ENCODE peak calls at places on chromosomes 2 and 18, in four cellular contexts. E is heart right ventricle, J is mucosa of descending colon, W is PC-9. F is an unnamed sample.

GRCh38 chr18:26723986-26724385 is 141.5 kb downstream of the AQP4 start:
- DNase-seq in E (no peak), J (no peak), W (no peak), F (no peak)

GRCh38 chr2:232842689-232843088 is 27.4 kb upstream of the SNORC start:
- DNase-seq in E (no peak), J (no peak), W (no peak), F (no peak)

GRCh38 chr18:75884728-75885127 is 457.2 kb upstream of the SMIM21 start:
- DNase-seq in E (no peak), J (no peak), W (no peak), F (no peak)

GRCh38 chr2:224816816-224817215 is 100.7 kb upstream of the CCDC195 start:
- DNase-seq in E (no peak), J (no peak), W (peak; percentile 79), F (no peak)

GRCh38 chr2:196989496-196989895 is 63.0 kb upstream of the PGAP1 start:
- DNase-seq in E (no peak), J (no peak), W (no peak), F (no peak)

GRCh38 chr2:31319391-31320175 is 85.6 kb downstream of the EHD3 start:
- DNase-seq in E (no peak), J (no peak), W (no peak), F (peak; percentile 45)

GRCh38 chr2:209549589-209549988 is 125.7 kb downstream of the MAP2 start:
- DNase-seq in E (no peak), J (no peak), W (no peak), F (no peak)

GRCh38 chr2:66521459-66521858 is 86.5 kb downstream of the MEIS1 start:
- DNase-seq in E (no peak), J (no peak), W (no peak), F (no peak)

GRCh38 chr2:211867845-211868361 is 670.7 kb downstream of the ERBB4 start:
- DNase-seq in E (no peak), J (no peak), W (peak; percentile 35), F (no peak)

GRCh38 chr2:2570360-2570759 is 239.3 kb upstream of the MYT1L start:
- DNase-seq in E (no peak), J (no peak), W (no peak), F (no peak)

GRCh38 chr2:45274190-45274926 is 265.1 kb upstream of the SIX2 start:
- DNase-seq in E (no peak), J (no peak), W (peak; percentile 59), F (no peak)

GRCh38 chr2:64463784-64464183 is 9.8 kb downstream of the LGALSL start:
- DNase-seq in E (no peak), J (no peak), W (no peak), F (no peak)

GRCh38 chr2:110772383-110772755 is 40.0 kb downstream of the ACOXL start:
- DNase-seq in E (no peak), J (no peak), W (no peak), F (no peak)

GRCh38 chr18:27921904-27922541 is 254.9 kb downstream of the CDH2 start:
- DNase-seq in E (no peak), J (peak; percentile 11), W (peak; percentile 77), F (no peak)

GRCh38 chr2:8225257-8225656 is 456.6 kb upstream of the ID2 start:
- DNase-seq in E (peak; percentile 37), J (no peak), W (no peak), F (no peak)

GRCh38 chr2:184769686-184770085 is 171.4 kb downstream of the ZNF804A start:
- DNase-seq in E (no peak), J (no peak), W (no peak), F (no peak)

GRCh38 chr2:18926633-18927524 is 337.5 kb upstream of the NT5C1B start:
- DNase-seq in E (no peak), J (no peak), W (no peak), F (no peak)

GRCh38 chr2:19319064-19319463 is 39.4 kb downstream of the OSR1 start:
- DNase-seq in E (no peak), J (no peak), W (no peak), F (no peak)

DNA sequence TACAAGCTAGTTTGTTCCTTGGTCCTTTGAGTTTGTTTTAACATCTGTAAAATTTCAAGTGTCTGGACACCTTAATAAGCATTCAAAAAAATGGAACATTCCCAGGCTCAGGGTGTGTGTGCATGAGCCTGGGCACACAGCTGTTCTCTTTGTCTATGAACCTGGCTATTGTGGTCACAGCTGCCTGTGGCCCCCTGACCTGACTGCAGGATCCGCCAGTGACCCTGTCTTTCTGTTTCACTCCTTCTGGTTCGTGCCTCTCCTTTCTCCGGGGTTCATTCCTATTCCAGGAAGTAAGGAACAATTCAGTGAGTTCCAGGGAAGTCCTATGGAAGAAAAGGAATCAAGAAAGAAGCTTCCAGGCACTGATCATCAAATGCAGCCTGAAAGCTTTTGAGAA is 35.6 kb downstream of the VWA3B start:
- DNase-seq in E (no peak), J (no peak), W (no peak), F (no peak)
- H3K4me1 ChIP-seq in E (no peaks in the 10 kb centered on the region), J (no peaks in the 10 kb centered on the region), W (no peaks in the 10 kb centered on the region), F (no peaks in the 10 kb centered on the region)

GRCh38 chr2:239112127-239112774 is 264.4 kb downstream of the TWIST2 start:
- DNase-seq in E (peak; percentile 9), J (no peak), W (no peak), F (no peak)
- H3K4me1 ChIP-seq in E (peaks cover 8% of the 10 kb centered on the region), J (peaks cover 11% of the 10 kb centered on the region), W (no peaks in the 10 kb centered on the region), F (peaks cover 7% of the 10 kb centered on the region)

GRCh38 chr2:61438670-61439069 is 32.2 kb downstream of the USP34 start:
- DNase-seq in E (no peak), J (no peak), W (no peak), F (no peak)
- H3K4me1 ChIP-seq in E (peaks cover 11% of the 10 kb centered on the region), J (peaks cover 42% of the 10 kb centered on the region), W (no peaks in the 10 kb centered on the region), F (peaks cover 80% of the 10 kb centered on the region)

DNA sequence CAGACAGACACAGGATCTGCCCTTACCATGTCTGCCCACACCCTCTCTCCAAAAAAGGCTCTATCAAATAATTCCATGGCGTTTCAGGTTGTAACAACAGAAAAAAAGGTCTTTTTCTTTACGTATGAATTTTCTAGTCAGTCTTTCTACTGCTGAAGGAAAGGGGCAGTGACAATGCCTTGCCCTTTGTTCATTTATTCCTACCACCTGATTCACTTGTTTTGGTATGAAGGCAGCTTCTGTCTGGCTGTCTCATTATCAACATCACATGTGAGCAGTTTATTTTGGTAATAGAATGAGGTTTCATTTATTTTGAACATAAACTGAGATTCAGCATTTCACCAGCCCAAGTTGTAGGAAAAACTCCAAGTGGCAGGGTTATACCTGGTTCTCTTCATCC is 94.3 kb upstream of the KLF7 start:
- DNase-seq in E (no peak), J (no peak), W (no peak), F (no peak)
- H3K4me1 ChIP-seq in E (peaks cover 15% of the 10 kb centered on the region), J (peaks cover 17% of the 10 kb centered on the region), W (peaks cover 23% of the 10 kb centered on the region), F (peaks cover 16% of the 10 kb centered on the region)

DNA sequence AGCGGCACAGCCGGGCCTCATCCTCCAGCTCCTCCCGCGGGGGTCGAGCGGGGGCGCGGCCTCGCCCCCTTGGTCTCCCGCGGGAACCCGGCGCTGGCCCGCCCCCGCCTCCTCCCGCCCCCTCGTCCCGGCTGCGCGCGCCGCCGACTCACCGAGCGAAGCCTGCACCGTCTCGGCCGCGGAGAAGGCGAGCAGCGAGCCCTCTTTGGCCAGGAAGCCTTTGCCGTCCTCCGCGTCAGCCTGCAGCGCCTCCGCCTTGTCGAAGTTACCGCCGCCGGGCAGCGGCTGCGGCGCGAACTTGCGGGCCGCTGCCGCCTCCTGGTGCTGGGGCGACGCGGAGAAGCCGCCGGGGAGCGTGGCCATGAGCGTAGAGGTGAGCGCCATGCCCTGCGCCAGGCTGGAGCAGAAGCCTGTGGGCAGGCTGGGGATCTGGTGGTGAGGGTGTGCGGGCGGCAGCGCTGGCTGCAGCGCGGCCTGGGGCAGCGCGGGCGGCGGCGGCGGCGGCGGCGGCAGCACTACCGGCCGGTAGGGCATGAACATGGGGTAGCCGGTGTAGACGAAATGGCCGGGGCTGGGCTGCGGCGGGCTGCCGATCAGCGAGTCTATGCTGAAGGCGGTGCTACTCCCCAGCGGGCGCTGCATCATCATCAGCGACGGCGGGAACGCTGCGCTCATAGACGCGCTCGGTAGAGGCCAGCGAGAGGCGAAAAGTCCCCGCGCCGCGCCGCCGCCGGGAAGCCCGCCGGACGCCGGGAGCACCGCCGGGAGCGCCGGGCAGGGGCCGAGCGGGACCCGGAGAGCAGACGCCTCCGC is 683 bp downstream of the GBX2 start:
- DNase-seq in E (no peak), J (no peak), W (peak; percentile 39), F (no peak)
- H3K4me1 ChIP-seq in E (peaks cover 20% of the 10 kb centered on the region), J (peaks cover 49% of the 10 kb centered on the region), W (no peaks in the 10 kb centered on the region), F (peaks cover 36% of the 10 kb centered on the region)

GRCh38 chr2:234289789-234290188 is 207.1 kb downstream of the ARL4C start:
- DNase-seq in E (no peak), J (no peak), W (peak; percentile 63), F (no peak)
- H3K4me1 ChIP-seq in E (no peaks in the 10 kb centered on the region), J (peaks cover 7% of the 10 kb centered on the region), W (peaks cover 23% of the 10 kb centered on the region), F (no peaks in the 10 kb centered on the region)